ENCODE peak calls at places on chromosomes 4 and X, in seven cellular contexts. W, O, B, N, D, G and K are unnamed samples.

GRCh38 chr4:138540056-138540800 is 298.1 kb upstream of the SLC7A11 start:
- DNase-seq in N (no peak), G (peak; percentile 88), B (no peak), D (no peak), W (no peak), O (no peak), K (no peak)

GRCh38 chr4:40998680-40999358 is 215.5 kb downstream of the APBB2 start:
- DNase-seq in G (peak; percentile 77), B (no peak), W (peak; percentile 33), D (peak; percentile 82), N (no peak), O (no peak), K (no peak)

GRCh38 chr4:184699941-184700340 is 34.0 kb downstream of the CENPU start:
- DNase-seq in W (no peak), B (no peak), G (peak; percentile 54), O (no peak), D (no peak), N (no peak), K (no peak)

GRCh38 chr4:1856920-1857699 is 1.2 kb upstream of the LETM1 start:
- DNase-seq in W (no peak), N (no peak), G (peak; percentile 44), B (no peak), D (peak; percentile 22), O (peak; percentile 61), K (no peak)

GRCh38 chrX:109485470-109486340 is 3.8 kb upstream of the GUCY2F start:
- DNase-seq in O (peak; percentile 84), G (peak; percentile 62), W (peak; percentile 77), D (peak; percentile 70), N (peak; percentile 74), B (peak; percentile 13), K (peak; percentile 7)

GRCh38 chr4:3791910-3792542 is 25.8 kb downstream of the ADRA2C start:
- DNase-seq in N (peak; percentile 74), G (peak; percentile 40), O (no peak), W (peak; percentile 20), B (no peak), D (peak; percentile 25), K (no peak)

GRCh38 chrX:65751511-65751910 is 84.1 kb downstream of the MSN start:
- DNase-seq in D (no peak), W (no peak), O (no peak), B (no peak), N (no peak), G (no peak), K (no peak)

GRCh38 chr4:93788712-93789111 is 39.8 kb upstream of the ATOH1 start:
- DNase-seq in B (no peak), N (no peak), D (peak; percentile 43), G (peak; percentile 1), O (peak; percentile 51), W (peak; percentile 15), K (no peak)

GRCh38 chr4:41287005-41287404 is 30.3 kb downstream of the UCHL1 start:
- DNase-seq in G (peak; percentile 65), O (no peak), W (no peak), N (no peak), D (peak; percentile 35), B (no peak), K (no peak)

GRCh38 chr4:42330291-42330690 is 67.0 kb upstream of the SHISA3 start:
- DNase-seq in G (no peak), O (no peak), N (no peak), W (no peak), D (no peak), B (no peak), K (no peak)

GRCh38 chr4:3827616-3828492 is 61.7 kb downstream of the ADRA2C start:
- DNase-seq in W (no peak), B (no peak), O (no peak), N (peak; percentile 93), D (peak; percentile 21), G (peak; percentile 34), K (no peak)

GRCh38 chr4:156547891-156548290 is 423.7 kb downstream of the PDGFC start:
- DNase-seq in G (peak; percentile 39), O (no peak), D (no peak), N (no peak), W (no peak), B (no peak), K (no peak)